ENCODE peak calls at places on chromosomes 1 and 21, in four cellular contexts. One of them, this sample, is unnamed.

GRCh38 chr1:226888816-226889215 is 18.4 kb downstream of the PSEN2 start:
- DNase-seq in GM23248: no peak
- DNase-seq in fibroblast of lung: no peak
- DNase-seq in small intestine: no peak
- DNase-seq in this sample: no peak

GRCh38 chr1:220791287-220791686 is 4.6 kb downstream of the MTARC1 start:
- DNase-seq in fibroblast of lung: no peak
- DNase-seq in GM23248: no peak
- DNase-seq in small intestine: no peak
- DNase-seq in this sample: no peak

GRCh38 chr1:42157667-42158066 is 4.5 kb downstream of the GUCA2B start:
- DNase-seq in GM23248: no peak
- DNase-seq in small intestine: no peak
- DNase-seq in fibroblast of lung: no peak
- DNase-seq in this sample: no peak

GRCh38 chr1:183023601-183024351 is 556 bp downstream of the LAMC1 start:
- DNase-seq in small intestine: peak
- DNase-seq in GM23248: peak
- DNase-seq in fibroblast of lung: peak
- DNase-seq in this sample: peak

GRCh38 chr1:99456536-99456935 is 189.4 kb upstream of the PALMD start:
- DNase-seq in GM23248: no peak
- DNase-seq in small intestine: no peak
- DNase-seq in fibroblast of lung: no peak
- DNase-seq in this sample: no peak

GRCh38 chr1:61115436-61115835 is 33.1 kb downstream of the NFIA start:
- DNase-seq in small intestine: no peak
- DNase-seq in fibroblast of lung: no peak
- DNase-seq in GM23248: no peak
- DNase-seq in this sample: no peak

GRCh38 chr1:204406621-204407020 is 5.0 kb downstream of the PPP1R15B start:
- DNase-seq in fibroblast of lung: no peak
- DNase-seq in small intestine: no peak
- DNase-seq in GM23248: no peak
- DNase-seq in this sample: no peak

GRCh38 chr1:91283421-91283726 is 121.3 kb downstream of the HFM1 start:
- DNase-seq in GM23248: peak
- DNase-seq in fibroblast of lung: no peak
- DNase-seq in small intestine: no peak
- DNase-seq in this sample: no peak

GRCh38 chr1:67969446-67969845 is 81.0 kb downstream of the DIRAS3 start:
- DNase-seq in fibroblast of lung: no peak
- DNase-seq in small intestine: no peak
- DNase-seq in GM23248: no peak
- DNase-seq in this sample: no peak

GRCh38 chr21:45308211-45309068 is 20.7 kb upstream of the POFUT2 start:
- DNase-seq in GM23248: no peak
- DNase-seq in fibroblast of lung: peak
- DNase-seq in small intestine: peak
- DNase-seq in this sample: no peak

GRCh38 chr1:204828352-204828850 is 42.3 kb upstream of the NFASC start:
- DNase-seq in small intestine: peak
- DNase-seq in GM23248: peak
- DNase-seq in fibroblast of lung: no peak
- DNase-seq in this sample: no peak

GRCh38 chr1:202932476-202932875 is 5.4 kb upstream of the KLHL12 start:
- DNase-seq in small intestine: no peak
- DNase-seq in fibroblast of lung: no peak
- DNase-seq in GM23248: no peak
- DNase-seq in this sample: no peak

GRCh38 chr21:36188081-36188681 is 31.6 kb downstream of the DOP1B start:
- DNase-seq in small intestine: peak
- DNase-seq in fibroblast of lung: no peak
- DNase-seq in GM23248: no peak
- DNase-seq in this sample: peak

GRCh38 chr1:203126151-203126865 is 1.2 kb upstream of the ADORA1 start:
- DNase-seq in small intestine: no peak
- DNase-seq in GM23248: peak
- DNase-seq in fibroblast of lung: peak
- DNase-seq in this sample: no peak

GRCh38 chr1:10958614-10959013 is 53.8 kb upstream of the TARDBP start:
- DNase-seq in small intestine: no peak
- DNase-seq in GM23248: no peak
- DNase-seq in fibroblast of lung: no peak
- DNase-seq in this sample: peak

GRCh38 chr1:159826436-159827101 is at the start of gene SLAMF8:
- DNase-seq in GM23248: peak
- DNase-seq in small intestine: peak
- DNase-seq in fibroblast of lung: no peak
- DNase-seq in this sample: no peak
- H3K27ac ChIP-seq in GM23248: no peak
- H3K27ac ChIP-seq in small intestine: no peak
- H3K27ac ChIP-seq in fibroblast of lung: no peak
- H3K27ac ChIP-seq in this sample: no peak

DNA sequence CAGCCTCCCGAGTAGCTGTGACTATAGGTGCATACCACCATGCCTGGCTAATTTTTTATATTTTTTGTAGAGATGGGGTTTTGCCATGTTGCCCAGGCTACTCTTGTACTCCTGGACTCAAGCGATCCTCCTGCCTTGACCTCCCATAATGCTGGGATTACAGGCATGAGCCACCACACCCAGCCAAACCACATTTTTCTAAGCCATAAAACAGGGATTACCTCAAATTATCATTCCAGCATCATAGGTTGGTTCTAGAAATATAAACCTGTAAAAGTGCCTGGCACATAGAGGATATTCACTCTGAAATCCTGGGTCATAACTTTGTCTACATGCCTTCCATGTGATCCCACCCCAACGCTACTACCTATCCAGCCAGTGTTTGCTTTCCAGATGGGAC is 59.4 kb upstream of the JAK1 start:
- DNase-seq in small intestine: no peak
- DNase-seq in GM23248: no peak
- DNase-seq in fibroblast of lung: no peak
- DNase-seq in this sample: no peak
- H3K27ac ChIP-seq in small intestine: no peak
- H3K27ac ChIP-seq in GM23248: no peak
- H3K27ac ChIP-seq in fibroblast of lung: no peak
- H3K27ac ChIP-seq in this sample: no peak

GRCh38 chr1:160219062-160219929 is 14.1 kb downstream of the PEA15 start:
- DNase-seq in GM23248: peak
- DNase-seq in fibroblast of lung: peak
- DNase-seq in small intestine: peak
- DNase-seq in this sample: no peak
- H3K27ac ChIP-seq in GM23248: peak
- H3K27ac ChIP-seq in fibroblast of lung: no peak
- H3K27ac ChIP-seq in small intestine: no peak
- H3K27ac ChIP-seq in this sample: no peak

GRCh38 chr1:38031513-38031866 is 15.1 kb downstream of the POU3F1 start:
- DNase-seq in GM23248: no peak
- DNase-seq in small intestine: no peak
- DNase-seq in fibroblast of lung: no peak
- DNase-seq in this sample: no peak
- H3K27ac ChIP-seq in GM23248: no peak
- H3K27ac ChIP-seq in small intestine: no peak
- H3K27ac ChIP-seq in fibroblast of lung: no peak
- H3K27ac ChIP-seq in this sample: no peak

DNA sequence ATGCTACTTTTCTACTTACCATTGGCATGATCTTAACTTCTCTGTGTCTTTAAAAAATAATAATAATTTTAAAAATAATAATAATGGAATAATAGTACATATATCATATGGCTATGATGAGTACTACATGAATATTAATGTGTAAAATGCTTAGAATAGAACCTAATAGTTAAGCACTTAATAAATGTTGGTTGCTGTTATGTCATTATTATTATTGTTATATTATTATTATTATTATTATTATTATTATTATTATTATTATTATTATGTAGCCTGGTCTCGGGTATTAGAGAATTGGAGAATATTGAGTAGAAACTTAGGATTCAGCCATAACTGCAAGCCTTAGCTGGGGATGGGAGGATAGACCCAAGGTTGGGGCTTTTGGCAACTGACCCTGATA is 108.2 kb downstream of the MAST2 start:
- DNase-seq in small intestine: no peak
- DNase-seq in GM23248: no peak
- DNase-seq in fibroblast of lung: no peak
- DNase-seq in this sample: no peak
- H3K27ac ChIP-seq in small intestine: no peak
- H3K27ac ChIP-seq in GM23248: no peak
- H3K27ac ChIP-seq in fibroblast of lung: no peak
- H3K27ac ChIP-seq in this sample: no peak

This sample was measured in PC-9.